ENCODE peak calls at places on chromosome 17, in five cellular contexts. H is lower leg skin; Z is CD8-positive, alpha-beta T cell; V is AG04449; Y is PC-3. G is an unnamed sample.

GRCh38 chr17:38598536-38598935 is 7.2 kb downstream of the SRCIN1 start:
- DNase-seq in V (no peak), Z (no peak), H (no peak), Y (peak; percentile 76), G (peak; percentile 56)

GRCh38 chr17:5785867-5786509 is 201.7 kb upstream of the NLRP1 start:
- DNase-seq in V (no peak), Z (no peak), H (no peak), Y (peak; percentile 60), G (peak; percentile 31)

GRCh38 chr17:45241315-45242011 is 19.8 kb downstream of the FMNL1 start:
- DNase-seq in Z (no peak), H (no peak), V (no peak), Y (no peak), G (no peak)

GRCh38 chr17:17570207-17570797 is 21.2 kb downstream of the PEMT start:
- DNase-seq in Y (peak; percentile 72), Z (no peak), V (no peak), H (no peak), G (peak; percentile 40)

GRCh38 chr17:37741334-37742113 is 3.3 kb downstream of the HNF1B start:
- DNase-seq in V (no peak), H (no peak), Y (peak; percentile 33), Z (no peak), G (peak; percentile 20)

GRCh38 chr17:65191805-65192740 is 54.9 kb downstream of the RGS9 start:
- DNase-seq in Z (no peak), V (no peak), H (no peak), Y (peak; percentile 90), G (peak; percentile 48)

GRCh38 chr17:50835563-50836231 is at the start of gene WFIKKN2:
- DNase-seq in H (peak; percentile 81), V (no peak), Y (no peak), Z (no peak), G (no peak)

GRCh38 chr17:3879181-3879580 is 13.7 kb downstream of the CAMKK1 start:
- DNase-seq in Y (no peak), H (no peak), V (no peak), Z (no peak), G (peak; percentile 67)

GRCh38 chr17:40541060-40541872 is 24.0 kb downstream of the CCR7 start:
- DNase-seq in Y (no peak), V (no peak), Z (no peak), H (peak; percentile 83), G (no peak)

GRCh38 chr17:38601539-38602351 is 4.0 kb downstream of the SRCIN1 start:
- DNase-seq in V (no peak), Y (no peak), H (no peak), Z (no peak), G (peak; percentile 17)

GRCh38 chr17:77374170-77374936 is 233.6 kb downstream of the SEC14L1 start:
- DNase-seq in H (peak; percentile 97), Z (peak; percentile 47), V (no peak), Y (no peak), G (peak; percentile 90)

GRCh38 chr17:41959336-41960095 is 7.1 kb upstream of the CNP start:
- DNase-seq in Y (peak; percentile 48), H (no peak), Z (no peak), V (no peak), G (peak; percentile 73)

GRCh38 chr17:45847747-45848146 is 3.1 kb downstream of the SPPL2C start:
- DNase-seq in V (no peak), Z (no peak), Y (no peak), H (no peak), G (no peak)

GRCh38 chr17:35981908-35982330 is 622 bp upstream of the CCL16 start:
- DNase-seq in Y (no peak), H (peak; percentile 63), Z (no peak), V (no peak), G (no peak)

GRCh38 chr17:57400648-57401047 is 144.3 kb downstream of the MSI2 start:
- DNase-seq in V (no peak), H (no peak), Z (no peak), Y (peak; percentile 22), G (no peak)

GRCh38 chr17:73387746-73388577 is 76.2 kb upstream of the CDC42EP4 start:
- DNase-seq in H (no peak), Y (no peak), V (no peak), Z (no peak), G (peak; percentile 25)

GRCh38 chr17:72120878-72121163 is at the start of gene SOX9:
- DNase-seq in Z (no peak), Y (peak; percentile 99), V (peak; percentile 42), H (peak; percentile 96), G (peak; percentile 79)

GRCh38 chr17:2253768-2254406 is 49.7 kb downstream of the SMG6 start:
- DNase-seq in V (no peak), Y (no peak), H (no peak), Z (no peak), G (no peak)

GRCh38 chr17:68566145-68566738 is 34.9 kb downstream of the FAM20A start:
- DNase-seq in Y (no peak), V (no peak), Z (no peak), H (no peak), G (peak; percentile 17)

GRCh38 chr17:31252741-31253140 is 44.3 kb downstream of the OMG start:
- DNase-seq in V (no peak), Y (no peak), Z (no peak), H (no peak), G (no peak)

GRCh38 chr17:62109378-62109902 is 44.4 kb upstream of the MED13 start:
- DNase-seq in H (peak; percentile 25), Y (peak; percentile 95), Z (peak; percentile 5), V (peak; percentile 7), G (peak; percentile 74)

GRCh38 chr17:17919169-17920107 is 52.8 kb downstream of the TOM1L2 start:
- DNase-seq in V (no peak), Y (peak; percentile 90), H (peak; percentile 92), Z (peak; percentile 34), G (peak; percentile 79)

GRCh38 chr17:49522329-49522890 is 27.3 kb downstream of the NGFR start:
- DNase-seq in Y (no peak), V (no peak), Z (no peak), H (peak; percentile 70), G (no peak)

GRCh38 chr17:67245073-67245693 is at the start of gene HELZ:
- DNase-seq in Y (peak; percentile 87), Z (peak; percentile 44), V (no peak), H (peak; percentile 94), G (peak; percentile 82)

GRCh38 chr17:43714338-43715149 is 44.0 kb downstream of the SOST start:
- DNase-seq in Y (peak; percentile 60), Z (no peak), V (no peak), H (no peak), G (no peak)

GRCh38 chr17:71252446-71252845 is 868.4 kb upstream of the SOX9 start:
- DNase-seq in V (no peak), Z (no peak), H (no peak), Y (no peak), G (no peak)

GRCh38 chr17:56793506-56793905 is 40.2 kb downstream of the C17orf67 start:
- DNase-seq in Y (no peak), V (no peak), Z (no peak), H (peak; percentile 29), G (no peak)

GRCh38 chr17:55577011-55577586 is 65.8 kb upstream of the SMIM36 start:
- DNase-seq in Y (peak; percentile 71), V (no peak), H (peak; percentile 86), Z (no peak), G (peak; percentile 86)

DNA sequence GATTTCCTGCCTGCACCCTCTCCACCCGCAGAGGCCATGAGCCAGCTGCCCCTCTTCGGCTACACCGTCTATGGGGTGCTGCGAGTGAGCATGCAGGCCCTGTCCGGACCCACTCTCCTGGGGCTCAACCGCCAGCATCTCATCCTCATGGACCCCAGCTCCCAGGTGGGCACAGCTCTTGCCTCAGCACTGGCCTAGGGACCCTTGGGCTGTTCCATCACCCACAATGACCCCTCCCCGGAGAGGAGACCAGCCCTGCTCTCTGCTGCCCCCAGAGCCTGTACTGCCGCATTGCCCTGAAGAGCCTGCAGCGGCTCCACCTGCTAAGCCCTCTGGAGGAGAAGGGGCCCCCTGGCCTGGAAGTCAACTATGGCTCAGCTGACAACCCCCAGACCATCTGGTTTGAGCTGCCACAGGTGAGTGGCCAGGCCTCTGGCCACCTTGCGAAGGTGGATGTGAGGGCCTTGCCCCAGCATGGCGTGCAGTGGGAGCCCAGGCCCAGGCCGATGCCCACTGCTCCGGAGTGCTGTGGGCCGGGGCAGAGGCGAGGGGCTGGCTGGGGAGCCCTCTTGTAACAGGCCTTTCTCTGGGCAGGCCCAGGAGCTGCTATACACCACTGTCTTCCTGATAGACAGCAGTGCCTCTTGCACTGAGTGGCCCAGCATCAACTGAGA is 7.3 kb upstream of the SMIM5 start:
- DNase-seq in Z (no peak), V (no peak), Y (peak; percentile 49), H (no peak), G (peak; percentile 6)
- TF ChIP-seq CTCF in Z (no peak), V (peak; percentile 71), Y (peak; percentile 88), H (no peak), G (peak; percentile 78)

GRCh38 chr17:384622-385194 is 32.1 kb upstream of the RPH3AL start:
- DNase-seq in V (no peak), Z (no peak), H (no peak), Y (no peak), G (no peak)

GRCh38 chr17:385836-386144 is 33.2 kb upstream of the RPH3AL start:
- DNase-seq in Z (no peak), V (no peak), Y (no peak), H (no peak), G (no peak)

GRCh38 chr17:385195-385835 is 32.7 kb upstream of the RPH3AL start:
- DNase-seq in Z (no peak), Y (peak; percentile 13), H (peak; percentile 89), V (no peak), G (no peak)

GRCh38 chr17:382644-383533 is 30.3 kb upstream of the RPH3AL start:
- DNase-seq in V (peak; percentile 53), Y (no peak), H (no peak), Z (no peak), G (peak; percentile 32)

DNA sequence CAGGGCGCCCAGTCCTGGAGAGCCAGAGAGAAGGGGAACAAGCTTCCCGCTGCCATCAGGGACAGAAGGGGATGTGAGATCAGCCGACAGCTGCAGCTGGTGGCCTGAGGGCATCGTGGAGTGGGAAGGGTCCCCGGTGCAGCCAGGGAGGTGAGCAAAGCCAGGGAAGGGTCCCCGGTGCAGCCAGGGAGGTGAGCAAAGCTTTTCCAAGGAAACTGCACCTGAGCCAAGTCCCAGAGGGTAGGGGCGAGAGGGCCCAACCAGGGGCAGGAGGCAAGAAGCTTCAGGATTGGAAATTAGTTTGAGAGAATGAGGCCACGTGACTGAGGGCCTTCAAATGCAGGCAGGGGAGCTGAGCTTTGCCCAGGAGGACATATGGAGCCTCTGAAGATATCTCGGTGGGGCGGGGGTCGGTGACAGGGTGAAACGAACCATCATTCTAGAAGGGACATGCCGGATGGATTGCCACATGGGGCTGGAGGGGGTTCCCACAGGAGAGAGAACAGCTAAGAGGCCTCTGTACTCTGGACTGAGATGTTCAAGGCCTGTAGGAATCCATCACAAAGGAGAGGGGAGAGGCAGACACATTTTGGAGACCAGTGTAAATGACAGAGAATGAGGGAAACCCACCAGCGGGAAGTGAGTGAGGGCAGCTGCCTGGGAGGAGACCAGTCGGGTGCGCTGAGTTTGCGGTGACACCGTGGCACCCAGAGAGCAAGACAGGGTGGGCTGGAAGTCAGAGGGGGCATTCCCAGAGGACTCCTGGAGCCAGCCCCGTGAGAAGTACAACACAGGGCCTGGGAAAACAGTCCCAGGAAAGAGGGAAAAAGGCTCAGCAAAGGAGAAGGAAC is 31.4 kb upstream of the RPH3AL start:
- DNase-seq in H (no peak), V (no peak), Y (no peak), Z (no peak), G (no peak)
- H3K4me3 ChIP-seq in H (no peak overlapping the region), V (no peak overlapping the region), Y (no peak overlapping the region), Z (no peak overlapping the region), G (no peak overlapping the region)

GRCh38 chr17:19713462-19713861 is 2.9 kb downstream of the SLC47A2 start:
- DNase-seq in Y (peak; percentile 16), H (peak; percentile 82), V (no peak), Z (no peak), G (no peak)
- TF ChIP-seq CTCF in Y (peak; percentile 40), H (no peak), V (no peak), Z (no peak), G (peak; percentile 32)

GRCh38 chr17:7018331-7018964 is 4.4 kb upstream of the BCL6B start:
- DNase-seq in V (no peak), Y (no peak), H (peak; percentile 93), Z (no peak), G (no peak)
- H3K4me3 ChIP-seq in V (no peak overlapping the region), Y (no peak overlapping the region), H (peak overlapping the region; percentile 41), Z (no peak overlapping the region), G (peak overlapping the region; percentile 47)

G was measured in fibroblast of the aortic adventitia.